ENCODE peak calls at places on chromosomes 2 and 18, in eight cellular contexts. X is epithelial cell of esophagus; D is activated CD4-positive, alpha-beta T cell treated with anti-CD3 and anti-CD28 coated beads, Interleukin-2, amount 50 U/mL, for 48 hours; P is Peyer's patch; I is AG04450; U is GM12891; W is effector memory CD8-positive, alpha-beta T cell; N is stimulated activated naive CD4-positive, alpha-beta T cell. H is an unnamed sample.

GRCh38 chr2:208254118-208254870 is 577 bp downstream of the IDH1 start:
- DNase-seq in D (peak), P (peak), N (peak), U (peak), X (peak), W (peak), I (no peak), H (peak)

GRCh38 chr2:17756629-17757028 is 2.7 kb downstream of the GEN1 start:
- DNase-seq in I (no peak), D (no peak), W (no peak), U (no peak), X (no peak), N (no peak), P (no peak), H (no peak)

GRCh38 chr2:206198677-206199076 is 39.0 kb downstream of the EEF1B2 start:
- DNase-seq in P (no peak), W (no peak), I (no peak), D (no peak), N (no peak), X (peak), U (no peak), H (no peak)

GRCh38 chr2:5985551-5986229 is 293.5 kb downstream of the SOX11 start:
- DNase-seq in D (no peak), W (no peak), P (no peak), I (no peak), N (no peak), X (no peak), U (no peak), H (no peak)

GRCh38 chr2:71614976-71615768 is 161.8 kb downstream of the DYSF start:
- DNase-seq in X (no peak), N (no peak), P (peak), I (no peak), W (no peak), U (no peak), D (no peak), H (no peak)

GRCh38 chr2:42196070-42196402 is 26.9 kb downstream of the EML4 start:
- DNase-seq in D (no peak), X (no peak), W (no peak), P (no peak), N (no peak), I (no peak), U (no peak), H (no peak)

GRCh38 chr2:128642316-128642715 is 323.6 kb upstream of the HS6ST1 start:
- DNase-seq in N (no peak), I (no peak), P (peak), D (no peak), X (no peak), W (no peak), U (no peak), H (no peak)

GRCh38 chr2:41906325-41906700 is 141.5 kb upstream of the PKDCC start:
- DNase-seq in P (no peak), D (no peak), W (no peak), N (no peak), I (peak), U (no peak), X (no peak), H (no peak)

GRCh38 chr18:12361770-12362378 is 15.2 kb downstream of the AFG3L2 start:
- DNase-seq in P (no peak), N (no peak), X (no peak), U (no peak), W (no peak), I (no peak), D (no peak), H (no peak)

GRCh38 chr2:71609958-71610357 is 156.6 kb downstream of the DYSF start:
- DNase-seq in D (no peak), I (no peak), N (no peak), P (no peak), X (peak), W (no peak), U (no peak), H (no peak)

GRCh38 chr18:47748093-47748796 is 182.2 kb downstream of the SMAD2 start:
- DNase-seq in D (no peak), U (no peak), I (no peak), X (no peak), P (no peak), W (no peak), N (no peak), H (no peak)

GRCh38 chr2:241017228-241017940 is 19.0 kb downstream of the SNED1 start:
- DNase-seq in X (no peak), I (no peak), D (no peak), U (no peak), W (no peak), N (no peak), P (no peak), H (no peak)

GRCh38 chr2:199329466-199329865 is 128.3 kb downstream of the SATB2 start:
- DNase-seq in I (no peak), W (no peak), N (no peak), P (no peak), U (no peak), D (no peak), X (no peak), H (no peak)

GRCh38 chr2:218263817-218264611 is 3.2 kb downstream of the GPBAR1 start:
- DNase-seq in I (no peak), W (no peak), D (no peak), N (no peak), P (no peak), X (no peak), U (no peak), H (no peak)

GRCh38 chr18:65749881-65750280 is 931 bp upstream of the CDH7 start:
- DNase-seq in P (no peak), I (no peak), D (no peak), W (no peak), X (no peak), N (no peak), U (no peak), H (no peak)

GRCh38 chr18:56702946-56703345 is 51.8 kb downstream of the WDR7 start:
- DNase-seq in P (no peak), U (no peak), W (peak), I (no peak), N (no peak), D (no peak), X (peak), H (peak)

GRCh38 chr18:79988079-79988924 is at the start of gene TXNL4A:
- DNase-seq in D (peak), I (peak), P (peak), W (peak), X (peak), N (peak), U (peak), H (peak)

GRCh38 chr2:96918754-96919550 is 49.1 kb upstream of the SEMA4C start:
- DNase-seq in W (no peak), P (no peak), N (no peak), I (no peak), X (no peak), U (no peak), D (no peak), H (no peak)

GRCh38 chr2:166867874-166868514 is 20.3 kb upstream of the XIRP2 start:
- DNase-seq in P (no peak), D (no peak), U (no peak), X (no peak), N (no peak), I (no peak), W (no peak), H (no peak)

GRCh38 chr2:74530239-74531161 is 767 bp downstream of the HTRA2 start:
- DNase-seq in N (no peak), I (no peak), U (no peak), D (peak), W (peak), P (peak), X (no peak), H (peak)

GRCh38 chr2:220219371-220219770 is 591.9 kb downstream of the SLC4A3 start:
- DNase-seq in U (no peak), N (no peak), W (no peak), I (no peak), D (no peak), P (no peak), X (peak), H (no peak)

GRCh38 chr18:35005963-35006577 is 35.1 kb upstream of the MAPRE2 start:
- DNase-seq in W (peak), D (no peak), X (peak), I (peak), N (peak), U (peak), P (no peak), H (peak)

GRCh38 chr2:57881998-57882884 is 164.4 kb upstream of the VRK2 start:
- DNase-seq in P (peak), D (no peak), U (no peak), X (no peak), W (no peak), I (no peak), N (no peak), H (no peak)

GRCh38 chr18:12391487-12392136 is 14.6 kb upstream of the AFG3L2 start:
- DNase-seq in I (peak), P (peak), N (peak), X (peak), W (peak), D (peak), U (peak), H (peak)

GRCh38 chr2:73359915-73360697 is 25.5 kb upstream of the ALMS1 start:
- DNase-seq in X (peak), U (no peak), D (no peak), P (no peak), I (no peak), W (no peak), N (no peak), H (no peak)